ENCODE peak calls at places on chromosome 21, in seven cellular contexts. One of them, this sample, is unnamed.

GRCh38 chr21:46191686-46192575 is 7.7 kb upstream of the SPATC1L start:
- DNase-seq in A549: no peak
- DNase-seq in thyroid gland: no peak
- DNase-seq in ovary: no peak
- DNase-seq in H1: peak
- DNase-seq in stomach: peak
- DNase-seq in esophagus muscularis mucosa: no peak
- DNase-seq in this sample: no peak

GRCh38 chr21:33013618-33014017 is 12.1 kb upstream of the OLIG2 start:
- DNase-seq in A549: no peak
- DNase-seq in thyroid gland: no peak
- DNase-seq in ovary: no peak
- DNase-seq in H1: peak
- DNase-seq in stomach: no peak
- DNase-seq in esophagus muscularis mucosa: no peak
- DNase-seq in this sample: no peak

GRCh38 chr21:13937236-13937635 is 273.5 kb downstream of the LIPI start:
- DNase-seq in A549: no peak
- DNase-seq in thyroid gland: no peak
- DNase-seq in ovary: no peak
- DNase-seq in H1: no peak
- DNase-seq in stomach: no peak
- DNase-seq in esophagus muscularis mucosa: no peak
- DNase-seq in this sample: no peak

GRCh38 chr21:46551636-46552241 is 53.1 kb downstream of the S100B start:
- DNase-seq in A549: no peak
- DNase-seq in thyroid gland: no peak
- DNase-seq in ovary: no peak
- DNase-seq in H1: peak
- DNase-seq in stomach: peak
- DNase-seq in esophagus muscularis mucosa: peak
- DNase-seq in this sample: peak

GRCh38 chr21:33816148-33816547 is 99.5 kb downstream of the ATP5PO start:
- DNase-seq in A549: no peak
- DNase-seq in thyroid gland: no peak
- DNase-seq in ovary: no peak
- DNase-seq in H1: no peak
- DNase-seq in stomach: no peak
- DNase-seq in esophagus muscularis mucosa: no peak
- DNase-seq in this sample: no peak

GRCh38 chr21:31382060-31382459 is 38.0 kb upstream of the TIAM1 start:
- DNase-seq in A549: no peak
- DNase-seq in thyroid gland: no peak
- DNase-seq in ovary: no peak
- DNase-seq in H1: no peak
- DNase-seq in stomach: no peak
- DNase-seq in esophagus muscularis mucosa: no peak
- DNase-seq in this sample: no peak

GRCh38 chr21:44987301-44987885 is 47.6 kb downstream of the SLX9 start:
- DNase-seq in A549: no peak
- DNase-seq in thyroid gland: no peak
- DNase-seq in ovary: no peak
- DNase-seq in H1: no peak
- DNase-seq in stomach: no peak
- DNase-seq in esophagus muscularis mucosa: no peak
- DNase-seq in this sample: no peak

GRCh38 chr21:45873418-45873817 is 108.2 kb upstream of the COL6A1 start:
- DNase-seq in A549: no peak
- DNase-seq in thyroid gland: no peak
- DNase-seq in ovary: no peak
- DNase-seq in H1: no peak
- DNase-seq in stomach: no peak
- DNase-seq in esophagus muscularis mucosa: no peak
- DNase-seq in this sample: no peak

GRCh38 chr21:33384851-33385331 is 18.3 kb upstream of the IFNGR2 start:
- DNase-seq in A549: no peak
- DNase-seq in thyroid gland: no peak
- DNase-seq in ovary: no peak
- DNase-seq in H1: no peak
- DNase-seq in stomach: no peak
- DNase-seq in esophagus muscularis mucosa: no peak
- DNase-seq in this sample: no peak

GRCh38 chr21:33732038-33732437 is 89.7 kb downstream of the ITSN1 start:
- DNase-seq in A549: no peak
- DNase-seq in thyroid gland: no peak
- DNase-seq in ovary: no peak
- DNase-seq in H1: no peak
- DNase-seq in stomach: no peak
- DNase-seq in esophagus muscularis mucosa: no peak
- DNase-seq in this sample: no peak

GRCh38 chr21:31132574-31133242 is 94.4 kb upstream of the KRTAP19-8 start:
- DNase-seq in A549: no peak
- DNase-seq in thyroid gland: no peak
- DNase-seq in ovary: no peak
- DNase-seq in H1: no peak
- DNase-seq in stomach: no peak
- DNase-seq in esophagus muscularis mucosa: no peak
- DNase-seq in this sample: no peak

GRCh38 chr21:17003221-17003620 is 509.6 kb upstream of the CXADR start:
- DNase-seq in A549: no peak
- DNase-seq in thyroid gland: no peak
- DNase-seq in ovary: no peak
- DNase-seq in H1: no peak
- DNase-seq in stomach: no peak
- DNase-seq in esophagus muscularis mucosa: no peak
- DNase-seq in this sample: no peak

GRCh38 chr21:16913010-16913409 is 599.8 kb upstream of the CXADR start:
- DNase-seq in A549: no peak
- DNase-seq in thyroid gland: peak
- DNase-seq in ovary: no peak
- DNase-seq in H1: no peak
- DNase-seq in stomach: no peak
- DNase-seq in esophagus muscularis mucosa: no peak
- DNase-seq in this sample: no peak

GRCh38 chr21:32233055-32233546 is 45.7 kb downstream of the MIS18A start:
- DNase-seq in A549: no peak
- DNase-seq in thyroid gland: no peak
- DNase-seq in ovary: no peak
- DNase-seq in H1: no peak
- DNase-seq in stomach: no peak
- DNase-seq in esophagus muscularis mucosa: no peak
- DNase-seq in this sample: no peak

GRCh38 chr21:46355161-46356004 is 31.4 kb downstream of the PCNT start:
- DNase-seq in A549: no peak
- DNase-seq in thyroid gland: no peak
- DNase-seq in ovary: no peak
- DNase-seq in H1: no peak
- DNase-seq in stomach: no peak
- DNase-seq in esophagus muscularis mucosa: no peak
- DNase-seq in this sample: no peak

GRCh38 chr21:17780539-17780938 is 38.6 kb downstream of the C21orf91 start:
- DNase-seq in A549: no peak
- DNase-seq in thyroid gland: no peak
- DNase-seq in ovary: no peak
- DNase-seq in H1: no peak
- DNase-seq in stomach: no peak
- DNase-seq in esophagus muscularis mucosa: no peak
- DNase-seq in this sample: no peak

GRCh38 chr21:33380483-33380998 is 22.7 kb upstream of the IFNGR2 start:
- DNase-seq in A549: peak
- DNase-seq in thyroid gland: peak
- DNase-seq in ovary: peak
- DNase-seq in H1: no peak
- DNase-seq in stomach: peak
- DNase-seq in esophagus muscularis mucosa: peak
- DNase-seq in this sample: peak

GRCh38 chr21:31559368-31560119 is 99.9 kb upstream of the SOD1 start:
- DNase-seq in A549: peak
- DNase-seq in thyroid gland: peak
- DNase-seq in ovary: peak
- DNase-seq in H1: peak
- DNase-seq in stomach: peak
- DNase-seq in esophagus muscularis mucosa: peak
- DNase-seq in this sample: peak

GRCh38 chr21:21163904-21164303 is 165.7 kb downstream of the NCAM2 start:
- DNase-seq in A549: peak
- DNase-seq in thyroid gland: peak
- DNase-seq in ovary: no peak
- DNase-seq in H1: peak
- DNase-seq in stomach: peak
- DNase-seq in esophagus muscularis mucosa: no peak
- DNase-seq in this sample: peak

GRCh38 chr21:29082416-29082815 is 9.0 kb upstream of the CCT8 start:
- DNase-seq in A549: no peak
- DNase-seq in thyroid gland: peak
- DNase-seq in ovary: no peak
- DNase-seq in H1: no peak
- DNase-seq in stomach: no peak
- DNase-seq in esophagus muscularis mucosa: no peak
- DNase-seq in this sample: no peak

GRCh38 chr21:22795091-22795490 is 1796.9 kb downstream of the NCAM2 start:
- DNase-seq in A549: no peak
- DNase-seq in thyroid gland: no peak
- DNase-seq in ovary: no peak
- DNase-seq in H1: no peak
- DNase-seq in stomach: no peak
- DNase-seq in esophagus muscularis mucosa: no peak
- DNase-seq in this sample: no peak
- H3K4me3 ChIP-seq in A549: no peak
- H3K4me3 ChIP-seq in thyroid gland: no peak
- H3K4me3 ChIP-seq in ovary: no peak
- H3K4me3 ChIP-seq in H1: no peak
- H3K4me3 ChIP-seq in stomach: no peak
- H3K4me3 ChIP-seq in esophagus muscularis mucosa: no peak
- H3K4me3 ChIP-seq in this sample: no peak

DNA sequence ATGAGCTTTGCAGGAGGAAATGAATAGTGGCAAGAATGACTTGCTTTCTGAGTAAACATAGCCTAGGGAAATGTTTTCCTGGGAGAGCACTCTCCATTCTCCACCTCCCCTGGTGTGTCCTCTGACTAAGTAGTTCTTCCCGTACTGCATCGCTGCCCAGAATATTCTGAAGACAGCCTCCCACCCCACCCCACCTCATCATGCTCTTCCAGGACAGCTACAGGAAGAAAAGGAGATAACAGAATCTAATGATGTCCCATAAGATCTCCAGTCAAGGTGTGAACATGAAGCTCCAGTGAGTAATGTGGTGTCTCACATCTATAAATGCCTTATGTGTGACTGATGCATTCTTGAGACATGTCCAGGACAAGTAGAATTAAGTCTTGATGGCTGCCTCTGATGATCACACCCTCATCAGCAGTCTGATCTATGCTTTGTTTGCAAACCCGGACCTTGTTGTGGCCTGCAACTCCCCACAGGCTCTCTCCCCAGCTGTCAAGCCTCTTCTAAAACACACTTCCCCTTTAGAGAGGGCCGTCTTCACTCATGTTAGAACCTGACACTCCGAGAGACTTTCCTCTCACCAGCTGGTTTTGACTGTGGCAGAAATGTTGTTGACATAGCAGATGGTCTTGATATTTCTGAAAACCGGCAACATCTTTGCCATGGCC is 183.0 kb downstream of the CYYR1 start:
- DNase-seq in A549: peak
- DNase-seq in thyroid gland: no peak
- DNase-seq in ovary: no peak
- DNase-seq in H1: no peak
- DNase-seq in stomach: no peak
- DNase-seq in esophagus muscularis mucosa: no peak
- DNase-seq in this sample: no peak
- H3K27ac ChIP-seq in A549: peak
- H3K27ac ChIP-seq in thyroid gland: no peak
- H3K27ac ChIP-seq in ovary: no peak
- H3K27ac ChIP-seq in H1: no peak
- H3K27ac ChIP-seq in stomach: no peak
- H3K27ac ChIP-seq in esophagus muscularis mucosa: no peak
- H3K27ac ChIP-seq in this sample: no peak

GRCh38 chr21:38960251-38960650 is 154.5 kb downstream of the ETS2 start:
- DNase-seq in A549: no peak
- DNase-seq in thyroid gland: no peak
- DNase-seq in ovary: no peak
- DNase-seq in H1: no peak
- DNase-seq in stomach: no peak
- DNase-seq in esophagus muscularis mucosa: no peak
- DNase-seq in this sample: no peak

GRCh38 chr21:38959686-38960049 is 153.9 kb downstream of the ETS2 start:
- DNase-seq in A549: no peak
- DNase-seq in thyroid gland: no peak
- DNase-seq in ovary: no peak
- DNase-seq in H1: no peak
- DNase-seq in stomach: no peak
- DNase-seq in esophagus muscularis mucosa: no peak
- DNase-seq in this sample: no peak

GRCh38 chr21:38957575-38958340 is 152.0 kb downstream of the ETS2 start:
- DNase-seq in A549: no peak
- DNase-seq in thyroid gland: no peak
- DNase-seq in ovary: no peak
- DNase-seq in H1: no peak
- DNase-seq in stomach: no peak
- DNase-seq in esophagus muscularis mucosa: no peak
- DNase-seq in this sample: no peak

GRCh38 chr21:38956791-38957571 is 151.3 kb downstream of the ETS2 start:
- DNase-seq in A549: no peak
- DNase-seq in thyroid gland: no peak
- DNase-seq in ovary: no peak
- DNase-seq in H1: no peak
- DNase-seq in stomach: peak
- DNase-seq in esophagus muscularis mucosa: no peak
- DNase-seq in this sample: peak

DNA sequence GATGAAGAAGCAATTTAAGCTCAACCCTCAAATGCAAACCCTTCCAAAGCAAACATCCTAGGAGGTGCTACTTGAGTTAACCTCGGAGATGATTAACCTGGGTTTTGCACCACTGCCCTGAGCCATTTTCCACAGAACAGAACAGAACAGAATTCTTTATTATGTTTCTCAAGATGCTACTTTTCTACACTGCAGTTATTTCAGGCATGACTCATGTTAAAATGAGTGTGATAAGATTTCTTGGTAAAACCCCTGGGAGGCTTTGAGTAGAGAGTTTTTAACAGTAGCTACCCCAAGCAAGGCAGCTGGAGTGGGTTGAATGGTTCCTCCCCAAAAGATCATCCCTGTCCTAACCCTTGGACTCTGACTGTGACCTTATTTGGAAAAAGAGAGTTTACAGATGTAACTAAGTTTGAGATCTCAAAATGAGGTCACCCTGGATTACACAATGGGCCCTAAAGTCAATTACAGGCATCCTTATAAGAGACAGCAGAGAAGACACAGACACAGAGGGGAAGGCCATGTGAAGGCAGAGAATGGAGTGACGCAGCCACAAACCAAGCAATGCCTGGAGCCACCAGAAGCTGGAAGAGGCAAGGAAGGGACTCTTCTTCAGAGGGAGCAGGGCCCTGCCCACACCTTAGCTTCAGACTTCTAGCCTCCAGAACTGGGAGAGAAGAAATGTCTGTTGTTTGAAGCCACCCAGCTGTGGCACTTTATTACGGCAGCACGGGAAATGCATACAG is 153.4 kb downstream of the ETS2 start:
- DNase-seq in A549: no peak
- DNase-seq in thyroid gland: no peak
- DNase-seq in ovary: no peak
- DNase-seq in H1: no peak
- DNase-seq in stomach: no peak
- DNase-seq in esophagus muscularis mucosa: no peak
- DNase-seq in this sample: peak
- TF ChIP-seq POLR2A in A549: no peak
- TF ChIP-seq POLR2A in thyroid gland: no peak
- TF ChIP-seq POLR2A in ovary: no peak
- TF ChIP-seq POLR2A in H1: no peak
- TF ChIP-seq POLR2A in stomach: no peak
- TF ChIP-seq POLR2A in esophagus muscularis mucosa: no peak
- TF ChIP-seq POLR2A in this sample: peak

GRCh38 chr21:35481005-35481404 is 431.9 kb upstream of the RUNX1 start:
- DNase-seq in A549: no peak
- DNase-seq in thyroid gland: no peak
- DNase-seq in ovary: no peak
- DNase-seq in H1: no peak
- DNase-seq in stomach: no peak
- DNase-seq in esophagus muscularis mucosa: no peak
- DNase-seq in this sample: no peak
- H3K4me3 ChIP-seq in A549: no peak
- H3K4me3 ChIP-seq in thyroid gland: no peak
- H3K4me3 ChIP-seq in ovary: no peak
- H3K4me3 ChIP-seq in H1: no peak
- H3K4me3 ChIP-seq in stomach: no peak
- H3K4me3 ChIP-seq in esophagus muscularis mucosa: no peak
- H3K4me3 ChIP-seq in this sample: no peak